ENCODE peak calls at places on chromosomes 13 and 19, in four cellular contexts. One of them, this sample, is unnamed.

GRCh38 chr19:37227996-37228395 is 10.0 kb downstream of the ZNF383 start:
- DNase-seq in thoracic aorta: no peak
- DNase-seq in mucosa of descending colon: no peak
- DNase-seq in right atrium auricular region: no peak
- DNase-seq in this sample: no peak

GRCh38 chr19:4547303-4548237 is 7.7 kb upstream of the LRG1 start:
- DNase-seq in mucosa of descending colon: no peak
- DNase-seq in thoracic aorta: no peak
- DNase-seq in right atrium auricular region: no peak
- DNase-seq in this sample: no peak

GRCh38 chr13:57345526-57345925 is 178.5 kb downstream of the PRR20E start:
- DNase-seq in mucosa of descending colon: no peak
- DNase-seq in right atrium auricular region: no peak
- DNase-seq in thoracic aorta: no peak
- DNase-seq in this sample: no peak

GRCh38 chr19:39046037-39046821 is 13.9 kb upstream of the FBXO27 start:
- DNase-seq in right atrium auricular region: no peak
- DNase-seq in thoracic aorta: no peak
- DNase-seq in mucosa of descending colon: no peak
- DNase-seq in this sample: no peak

GRCh38 chr13:29514720-29515310 is 80.7 kb downstream of the SLC7A1 start:
- DNase-seq in right atrium auricular region: no peak
- DNase-seq in mucosa of descending colon: no peak
- DNase-seq in thoracic aorta: no peak
- DNase-seq in this sample: no peak

GRCh38 chr19:47084879-47085439 is 28.6 kb downstream of the ZC3H4 start:
- DNase-seq in mucosa of descending colon: no peak
- DNase-seq in right atrium auricular region: no peak
- DNase-seq in thoracic aorta: no peak
- DNase-seq in this sample: no peak

GRCh38 chr19:50784710-50785109 is 5.5 kb upstream of the ACP4 start:
- DNase-seq in right atrium auricular region: no peak
- DNase-seq in mucosa of descending colon: no peak
- DNase-seq in thoracic aorta: no peak
- DNase-seq in this sample: no peak

GRCh38 chr13:114101831-114102520 is 30.4 kb downstream of the RASA3 start:
- DNase-seq in thoracic aorta: no peak
- DNase-seq in mucosa of descending colon: peak; percentile 33
- DNase-seq in right atrium auricular region: no peak
- DNase-seq in this sample: peak; percentile 53

GRCh38 chr13:77431449-77431848 is 104.1 kb upstream of the SCEL start:
- DNase-seq in right atrium auricular region: no peak
- DNase-seq in thoracic aorta: no peak
- DNase-seq in mucosa of descending colon: no peak
- DNase-seq in this sample: no peak

GRCh38 chr19:49409441-49410029 is 13.7 kb downstream of the PTH2 start:
- DNase-seq in right atrium auricular region: no peak
- DNase-seq in mucosa of descending colon: no peak
- DNase-seq in thoracic aorta: no peak
- DNase-seq in this sample: no peak

GRCh38 chr13:73835138-73835721 is 299.0 kb downstream of the KLF12 start:
- DNase-seq in mucosa of descending colon: no peak
- DNase-seq in right atrium auricular region: no peak
- DNase-seq in thoracic aorta: no peak
- DNase-seq in this sample: no peak

GRCh38 chr13:99658266-99658991 is 157.2 kb downstream of the TM9SF2 start:
- DNase-seq in right atrium auricular region: peak; percentile 71
- DNase-seq in mucosa of descending colon: peak; percentile 68
- DNase-seq in thoracic aorta: no peak
- DNase-seq in this sample: peak; percentile 66

GRCh38 chr13:72728290-72728605 is 525 bp downstream of the BORA start:
- DNase-seq in mucosa of descending colon: no peak
- DNase-seq in right atrium auricular region: no peak
- DNase-seq in thoracic aorta: no peak
- DNase-seq in this sample: no peak

GRCh38 chr19:18020212-18021067 is 12.5 kb downstream of the ARRDC2 start:
- DNase-seq in thoracic aorta: peak; percentile 77
- DNase-seq in mucosa of descending colon: peak; percentile 84
- DNase-seq in right atrium auricular region: peak; percentile 96
- DNase-seq in this sample: peak; percentile 77

GRCh38 chr13:98413796-98414195 is 163.1 kb downstream of the STK24 start:
- DNase-seq in thoracic aorta: no peak
- DNase-seq in right atrium auricular region: no peak
- DNase-seq in mucosa of descending colon: no peak
- DNase-seq in this sample: no peak

GRCh38 chr13:43304945-43305344 is 281.6 kb downstream of the DNAJC15 start:
- DNase-seq in thoracic aorta: no peak
- DNase-seq in right atrium auricular region: no peak
- DNase-seq in mucosa of descending colon: no peak
- DNase-seq in this sample: no peak

GRCh38 chr13:30037766-30038165 is 187.3 kb upstream of the UBL3 start:
- DNase-seq in right atrium auricular region: no peak
- DNase-seq in thoracic aorta: no peak
- DNase-seq in mucosa of descending colon: no peak
- DNase-seq in this sample: no peak

GRCh38 chr19:6678690-6679109 is 8.7 kb upstream of the TNFSF14 start:
- DNase-seq in thoracic aorta: no peak
- DNase-seq in right atrium auricular region: no peak
- DNase-seq in mucosa of descending colon: no peak
- DNase-seq in this sample: no peak

GRCh38 chr19:2618611-2619010 is 83.9 kb downstream of the GNG7 start:
- DNase-seq in mucosa of descending colon: peak; percentile 86
- DNase-seq in thoracic aorta: no peak
- DNase-seq in right atrium auricular region: no peak
- DNase-seq in this sample: peak; percentile 83

GRCh38 chr13:74305876-74306275 is 171.7 kb upstream of the KLF12 start:
- DNase-seq in mucosa of descending colon: no peak
- DNase-seq in right atrium auricular region: no peak
- DNase-seq in thoracic aorta: no peak
- DNase-seq in this sample: no peak

GRCh38 chr13:42814868-42815267 is 33.5 kb downstream of the FAM216B start:
- DNase-seq in thoracic aorta: no peak
- DNase-seq in right atrium auricular region: no peak
- DNase-seq in mucosa of descending colon: no peak
- DNase-seq in this sample: no peak

GRCh38 chr13:107866007-107866665 is 349.2 kb downstream of the LIG4 start:
- DNase-seq in thoracic aorta: no peak
- DNase-seq in mucosa of descending colon: peak; percentile 37
- DNase-seq in right atrium auricular region: no peak
- DNase-seq in this sample: no peak

GRCh38 chr19:50729894-50730293 is 6.7 kb downstream of the CLEC11A start:
- DNase-seq in right atrium auricular region: no peak
- DNase-seq in thoracic aorta: no peak
- DNase-seq in mucosa of descending colon: no peak
- DNase-seq in this sample: no peak

GRCh38 chr13:90834700-90835099 is 512.8 kb upstream of the MIR17HG start:
- DNase-seq in right atrium auricular region: no peak
- DNase-seq in thoracic aorta: no peak
- DNase-seq in mucosa of descending colon: no peak
- DNase-seq in this sample: no peak

GRCh38 chr13:41765813-41766212 is 195.1 kb downstream of the VWA8 start:
- DNase-seq in mucosa of descending colon: no peak
- DNase-seq in thoracic aorta: no peak
- DNase-seq in right atrium auricular region: no peak
- DNase-seq in this sample: no peak

GRCh38 chr13:114096031-114096485 is 36.4 kb downstream of the RASA3 start:
- DNase-seq in thoracic aorta: no peak
- DNase-seq in mucosa of descending colon: peak; percentile 41
- DNase-seq in right atrium auricular region: peak; percentile 53
- DNase-seq in this sample: no peak

GRCh38 chr19:29804493-29804892 is 7.3 kb upstream of the CCNE1 start:
- DNase-seq in thoracic aorta: no peak
- DNase-seq in right atrium auricular region: no peak
- DNase-seq in mucosa of descending colon: no peak
- DNase-seq in this sample: no peak

GRCh38 chr19:18294467-18294864 is 13.0 kb upstream of the JUND start:
- DNase-seq in thoracic aorta: no peak
- DNase-seq in mucosa of descending colon: peak; percentile 92
- DNase-seq in right atrium auricular region: no peak
- DNase-seq in this sample: no peak

GRCh38 chr13:51444922-51445321 is 7.9 kb downstream of the INTS6 start:
- DNase-seq in mucosa of descending colon: no peak
- DNase-seq in right atrium auricular region: no peak
- DNase-seq in thoracic aorta: no peak
- DNase-seq in this sample: no peak

GRCh38 chr19:28555317-28555716 is 657.6 kb downstream of the UQCRFS1 start:
- DNase-seq in mucosa of descending colon: no peak
- DNase-seq in thoracic aorta: no peak
- DNase-seq in right atrium auricular region: no peak
- DNase-seq in this sample: no peak

GRCh38 chr19:48310227-48310626 is 15.1 kb upstream of the EMP3 start:
- DNase-seq in mucosa of descending colon: no peak
- DNase-seq in thoracic aorta: no peak
- DNase-seq in right atrium auricular region: no peak
- DNase-seq in this sample: no peak

GRCh38 chr19:32919365-32919764 is 49.8 kb upstream of the SLC7A9 start:
- DNase-seq in thoracic aorta: no peak
- DNase-seq in mucosa of descending colon: no peak
- DNase-seq in right atrium auricular region: no peak
- DNase-seq in this sample: no peak

GRCh38 chr13:27822873-27823311 is 30.6 kb downstream of the GSX1 start:
- DNase-seq in right atrium auricular region: no peak
- DNase-seq in thoracic aorta: no peak
- DNase-seq in mucosa of descending colon: no peak
- DNase-seq in this sample: no peak

GRCh38 chr19:55472463-55472862 is 4.0 kb upstream of the ZNF628 start:
- DNase-seq in mucosa of descending colon: no peak
- DNase-seq in thoracic aorta: no peak
- DNase-seq in right atrium auricular region: no peak
- DNase-seq in this sample: no peak

GRCh38 chr13:112586334-112586733 is 1.6 kb downstream of the TUBGCP3 start:
- DNase-seq in right atrium auricular region: no peak
- DNase-seq in mucosa of descending colon: no peak
- DNase-seq in thoracic aorta: no peak
- DNase-seq in this sample: no peak

GRCh38 chr13:112592181-112592580 is 4.2 kb upstream of the TUBGCP3 start:
- DNase-seq in right atrium auricular region: no peak
- DNase-seq in mucosa of descending colon: no peak
- DNase-seq in thoracic aorta: no peak
- DNase-seq in this sample: no peak

GRCh38 chr13:112587359-112587766 is 590 bp downstream of the TUBGCP3 start:
- DNase-seq in thoracic aorta: peak; percentile 60
- DNase-seq in mucosa of descending colon: peak; percentile 86
- DNase-seq in right atrium auricular region: peak; percentile 88
- DNase-seq in this sample: peak; percentile 62

GRCh38 chr13:112587767-112588489 is at the start of gene TUBGCP3:
- DNase-seq in right atrium auricular region: peak; percentile 79
- DNase-seq in thoracic aorta: peak; percentile 21
- DNase-seq in mucosa of descending colon: peak; percentile 91
- DNase-seq in this sample: peak; percentile 90

GRCh38 chr13:112588490-112589297 is 741 bp upstream of the TUBGCP3 start:
- DNase-seq in thoracic aorta: no peak
- DNase-seq in right atrium auricular region: no peak
- DNase-seq in mucosa of descending colon: no peak
- DNase-seq in this sample: no peak
- H3K4me3 ChIP-seq in thoracic aorta: peak overlapping the region; percentile 99
- H3K4me3 ChIP-seq in right atrium auricular region: peak overlapping the region; percentile 59
- H3K4me3 ChIP-seq in mucosa of descending colon: no peak overlapping the region
- H3K4me3 ChIP-seq in this sample: peak overlapping the region; percentile 82

GRCh38 chr19:19361075-19361594 is 40.5 kb downstream of the MAU2 start:
- DNase-seq in thoracic aorta: peak; percentile 57
- DNase-seq in right atrium auricular region: peak; percentile 92
- DNase-seq in mucosa of descending colon: no peak
- DNase-seq in this sample: no peak

GRCh38 chr19:19368087-19368486 is 37.4 kb upstream of the GATAD2A start:
- DNase-seq in thoracic aorta: no peak
- DNase-seq in mucosa of descending colon: no peak
- DNase-seq in right atrium auricular region: no peak
- DNase-seq in this sample: no peak

GRCh38 chr19:19362075-19362474 is 41.4 kb downstream of the MAU2 start:
- DNase-seq in mucosa of descending colon: no peak
- DNase-seq in right atrium auricular region: no peak
- DNase-seq in thoracic aorta: no peak
- DNase-seq in this sample: no peak

GRCh38 chr19:19371056-19371455 is 34.4 kb upstream of the GATAD2A start:
- DNase-seq in mucosa of descending colon: no peak
- DNase-seq in right atrium auricular region: no peak
- DNase-seq in thoracic aorta: no peak
- DNase-seq in this sample: no peak

DNA sequence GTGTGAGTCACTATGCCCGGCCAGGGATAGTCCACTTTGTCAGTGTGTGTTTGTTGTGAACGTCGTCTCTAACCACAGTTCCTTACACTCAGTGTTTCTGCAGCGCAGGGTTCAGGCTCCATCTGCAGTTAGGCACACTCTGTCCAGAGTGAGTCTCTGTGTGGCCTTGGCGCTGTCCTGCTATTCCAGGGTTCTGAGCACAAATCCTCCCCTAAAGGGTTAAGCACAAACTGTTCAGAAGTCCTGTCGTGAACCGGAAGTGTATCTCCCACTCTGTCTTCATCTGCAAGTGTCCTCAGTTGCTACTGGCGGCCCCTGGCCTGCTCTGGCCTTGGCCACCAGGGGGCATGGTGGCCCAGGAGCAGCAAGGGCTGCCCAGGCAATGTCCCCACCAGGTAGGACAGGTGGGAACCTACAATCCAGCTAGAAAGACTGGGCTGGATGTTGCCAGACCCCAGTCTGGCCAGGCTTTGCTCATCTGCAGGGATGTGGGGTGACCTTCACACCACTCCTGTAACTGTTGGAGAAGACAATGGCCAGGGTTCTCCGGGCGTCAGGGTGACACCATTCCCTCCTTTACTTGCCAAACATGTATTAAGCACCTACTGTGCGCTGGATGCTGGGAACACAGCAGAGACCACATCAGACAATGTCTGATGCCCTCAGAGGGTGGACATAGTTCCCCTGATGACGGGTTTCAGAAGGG is 38.6 kb upstream of the GATAD2A start:
- DNase-seq in right atrium auricular region: no peak
- DNase-seq in thoracic aorta: no peak
- DNase-seq in mucosa of descending colon: peak; percentile 86
- DNase-seq in this sample: no peak
- H3K4me3 ChIP-seq in right atrium auricular region: no peak overlapping the region
- H3K4me3 ChIP-seq in thoracic aorta: peak overlapping the region; percentile 8
- H3K4me3 ChIP-seq in mucosa of descending colon: no peak overlapping the region
- H3K4me3 ChIP-seq in this sample: no peak overlapping the region

DNA sequence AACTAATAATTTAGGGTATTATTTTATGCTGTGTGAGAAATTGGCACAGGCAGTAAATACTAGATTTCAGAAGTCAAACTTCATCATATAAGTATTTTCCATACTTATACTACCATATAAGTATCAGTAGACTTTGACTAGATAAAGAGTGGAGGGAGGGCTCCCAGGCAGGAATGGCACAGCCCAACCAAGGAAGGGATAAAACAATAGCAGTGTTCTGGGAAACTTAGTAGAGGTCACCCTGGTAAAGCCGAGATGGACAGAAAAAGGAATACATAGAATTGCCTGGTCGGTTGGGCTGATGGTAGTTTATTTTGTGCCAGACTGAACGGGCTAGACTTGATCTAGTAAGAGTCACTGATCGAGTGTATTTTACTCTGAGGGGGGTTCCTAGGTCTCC is 19.6 kb upstream of the KCTD4 start:
- DNase-seq in right atrium auricular region: no peak
- DNase-seq in thoracic aorta: no peak
- DNase-seq in mucosa of descending colon: no peak
- DNase-seq in this sample: no peak
- H3K4me3 ChIP-seq in right atrium auricular region: no peak overlapping the region
- H3K4me3 ChIP-seq in thoracic aorta: no peak overlapping the region
- H3K4me3 ChIP-seq in mucosa of descending colon: no peak overlapping the region
- H3K4me3 ChIP-seq in this sample: no peak overlapping the region

GRCh38 chr13:33228645-33229445 is 56.7 kb downstream of the STARD13 start:
- DNase-seq in mucosa of descending colon: no peak
- DNase-seq in thoracic aorta: no peak
- DNase-seq in right atrium auricular region: no peak
- DNase-seq in this sample: no peak
- H3K4me3 ChIP-seq in mucosa of descending colon: no peak overlapping the region
- H3K4me3 ChIP-seq in thoracic aorta: no peak overlapping the region
- H3K4me3 ChIP-seq in right atrium auricular region: no peak overlapping the region
- H3K4me3 ChIP-seq in this sample: no peak overlapping the region

This sample was measured in ascending aorta.